ENCODE peak calls at places on chromosome 11, in five cellular contexts. One of them, this sample, is unnamed.
A peak's percentile ranks its signal among the peaks of the same experiment; 100 is the strongest.

GRCh38 chr11:46392421-46393230 is 1.1 kb upstream of the CHRM4 start:
- DNase-seq in thyroid gland: peak; percentile 86
- DNase-seq in IMR-90: peak; percentile 72
- DNase-seq in right lobe of liver: peak; percentile 94
- DNase-seq in heart left ventricle: peak; percentile 90
- DNase-seq in this sample: no peak

GRCh38 chr11:2569731-2570210 is 125.0 kb downstream of the KCNQ1 start:
- DNase-seq in thyroid gland: no peak
- DNase-seq in IMR-90: no peak
- DNase-seq in right lobe of liver: peak; percentile 51
- DNase-seq in heart left ventricle: peak; percentile 7
- DNase-seq in this sample: no peak

GRCh38 chr11:36328956-36329673 is 33.0 kb downstream of the PRR5L start:
- DNase-seq in thyroid gland: no peak
- DNase-seq in IMR-90: no peak
- DNase-seq in right lobe of liver: no peak
- DNase-seq in heart left ventricle: no peak
- DNase-seq in this sample: no peak

GRCh38 chr11:44621784-44622183 is 56.3 kb downstream of the CD82 start:
- DNase-seq in thyroid gland: no peak
- DNase-seq in IMR-90: no peak
- DNase-seq in right lobe of liver: peak; percentile 31
- DNase-seq in heart left ventricle: no peak
- DNase-seq in this sample: no peak

GRCh38 chr11:116916052-116916451 is 78.6 kb upstream of the APOA1 start:
- DNase-seq in thyroid gland: no peak
- DNase-seq in IMR-90: no peak
- DNase-seq in right lobe of liver: no peak
- DNase-seq in heart left ventricle: no peak
- DNase-seq in this sample: no peak

GRCh38 chr11:7965386-7965785 is at the start of gene NLRP10:
- DNase-seq in thyroid gland: no peak
- DNase-seq in IMR-90: peak; percentile 95
- DNase-seq in right lobe of liver: no peak
- DNase-seq in heart left ventricle: no peak
- DNase-seq in this sample: no peak

GRCh38 chr11:134086376-134086775 is 17.5 kb downstream of the JAM3 start:
- DNase-seq in thyroid gland: no peak
- DNase-seq in IMR-90: no peak
- DNase-seq in right lobe of liver: no peak
- DNase-seq in heart left ventricle: no peak
- DNase-seq in this sample: no peak

GRCh38 chr11:6253196-6253595 is 6.4 kb upstream of the CCKBR start:
- DNase-seq in thyroid gland: no peak
- DNase-seq in IMR-90: no peak
- DNase-seq in right lobe of liver: no peak
- DNase-seq in heart left ventricle: no peak
- DNase-seq in this sample: no peak

GRCh38 chr11:99234534-99234933 is 213.8 kb downstream of the CNTN5 start:
- DNase-seq in thyroid gland: no peak
- DNase-seq in IMR-90: no peak
- DNase-seq in right lobe of liver: no peak
- DNase-seq in heart left ventricle: no peak
- DNase-seq in this sample: no peak

GRCh38 chr11:82775736-82776346 is 42.2 kb upstream of the FAM181B start:
- DNase-seq in thyroid gland: no peak
- DNase-seq in IMR-90: peak; percentile 47
- DNase-seq in right lobe of liver: no peak
- DNase-seq in heart left ventricle: no peak
- DNase-seq in this sample: no peak

GRCh38 chr11:116606060-116606459 is 166.7 kb downstream of the BUD13 start:
- DNase-seq in thyroid gland: no peak
- DNase-seq in IMR-90: no peak
- DNase-seq in right lobe of liver: no peak
- DNase-seq in heart left ventricle: no peak
- DNase-seq in this sample: no peak

GRCh38 chr11:31720225-31720624 is 90.9 kb downstream of the PAX6 start:
- DNase-seq in thyroid gland: peak; percentile 5
- DNase-seq in IMR-90: no peak
- DNase-seq in right lobe of liver: no peak
- DNase-seq in heart left ventricle: no peak
- DNase-seq in this sample: no peak

GRCh38 chr11:115304774-115305472 is 199.3 kb downstream of the CADM1 start:
- DNase-seq in thyroid gland: no peak
- DNase-seq in IMR-90: no peak
- DNase-seq in right lobe of liver: no peak
- DNase-seq in heart left ventricle: no peak
- DNase-seq in this sample: no peak

GRCh38 chr11:115303304-115303703 is 200.9 kb downstream of the CADM1 start:
- DNase-seq in thyroid gland: no peak
- DNase-seq in IMR-90: no peak
- DNase-seq in right lobe of liver: no peak
- DNase-seq in heart left ventricle: no peak
- DNase-seq in this sample: no peak

GRCh38 chr11:115301029-115301428 is 203.2 kb downstream of the CADM1 start:
- DNase-seq in thyroid gland: no peak
- DNase-seq in IMR-90: peak; percentile 73
- DNase-seq in right lobe of liver: no peak
- DNase-seq in heart left ventricle: no peak
- DNase-seq in this sample: no peak

GRCh38 chr11:115306703-115307102 is 197.5 kb downstream of the CADM1 start:
- DNase-seq in thyroid gland: no peak
- DNase-seq in IMR-90: no peak
- DNase-seq in right lobe of liver: no peak
- DNase-seq in heart left ventricle: no peak
- DNase-seq in this sample: no peak

GRCh38 chr11:115303929-115304328 is 200.3 kb downstream of the CADM1 start:
- DNase-seq in thyroid gland: no peak
- DNase-seq in IMR-90: no peak
- DNase-seq in right lobe of liver: no peak
- DNase-seq in heart left ventricle: no peak
- DNase-seq in this sample: no peak
- H3K27me3 ChIP-seq in thyroid gland: no peaks in the 10 kb centered on the region
- H3K27me3 ChIP-seq in IMR-90: no peaks in the 10 kb centered on the region
- H3K27me3 ChIP-seq in right lobe of liver: no peaks in the 10 kb centered on the region
- H3K27me3 ChIP-seq in heart left ventricle: no peaks in the 10 kb centered on the region
- H3K27me3 ChIP-seq in this sample: no peaks in the 10 kb centered on the region

DNA sequence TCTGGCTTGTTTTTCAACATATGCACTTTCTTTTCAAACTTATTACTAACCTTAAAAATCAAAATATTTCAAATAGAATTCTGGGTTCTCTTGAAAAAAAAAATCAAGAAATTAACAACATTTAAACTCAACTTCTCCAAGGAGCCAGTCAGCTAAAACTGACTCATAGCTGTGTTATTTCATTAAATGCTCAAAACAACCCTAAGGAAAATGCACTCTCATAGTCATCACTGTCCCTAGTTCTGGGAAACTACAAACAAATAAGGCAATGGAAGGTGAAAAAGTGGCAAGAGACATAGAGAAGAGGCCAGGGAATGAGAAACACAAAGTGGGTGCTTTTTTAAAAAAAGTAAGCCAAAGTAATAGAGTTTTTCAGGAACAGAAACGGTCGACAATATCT is 4.1 kb upstream of the ARHGAP20 start:
- DNase-seq in thyroid gland: no peak
- DNase-seq in IMR-90: peak; percentile 77
- DNase-seq in right lobe of liver: no peak
- DNase-seq in heart left ventricle: no peak
- DNase-seq in this sample: no peak
- TF ChIP-seq CTCF in thyroid gland: no peak
- TF ChIP-seq CTCF in IMR-90: no peak
- TF ChIP-seq CTCF in right lobe of liver: no peak
- TF ChIP-seq CTCF in heart left ventricle: no peak
- TF ChIP-seq CTCF in this sample: no peak

GRCh38 chr11:68014157-68014965 is 4.2 kb downstream of the ALDH3B1 start:
- DNase-seq in thyroid gland: peak; percentile 47
- DNase-seq in IMR-90: peak; percentile 87
- DNase-seq in right lobe of liver: no peak
- DNase-seq in heart left ventricle: no peak
- DNase-seq in this sample: peak; percentile 80
- H3K4me1 ChIP-seq in thyroid gland: peaks cover 61% of the 10 kb centered on the region
- H3K4me1 ChIP-seq in IMR-90: peaks cover 43% of the 10 kb centered on the region
- H3K4me1 ChIP-seq in right lobe of liver: no peaks in the 10 kb centered on the region
- H3K4me1 ChIP-seq in heart left ventricle: peaks cover 27% of the 10 kb centered on the region
- H3K4me1 ChIP-seq in this sample: peaks cover 31% of the 10 kb centered on the region

GRCh38 chr11:14973621-14974020 is 1.5 kb upstream of the CALCA start:
- DNase-seq in thyroid gland: peak; percentile 8
- DNase-seq in IMR-90: peak; percentile 4
- DNase-seq in right lobe of liver: no peak
- DNase-seq in heart left ventricle: peak; percentile 23
- DNase-seq in this sample: no peak

GRCh38 chr11:14971865-14972580 is at the start of gene CALCA:
- DNase-seq in thyroid gland: no peak
- DNase-seq in IMR-90: no peak
- DNase-seq in right lobe of liver: peak; percentile 61
- DNase-seq in heart left ventricle: peak; percentile 23
- DNase-seq in this sample: no peak

GRCh38 chr11:14972581-14973490 is 685 bp upstream of the CALCA start:
- DNase-seq in thyroid gland: no peak
- DNase-seq in IMR-90: no peak
- DNase-seq in right lobe of liver: no peak
- DNase-seq in heart left ventricle: no peak
- DNase-seq in this sample: no peak

GRCh38 chr11:14967581-14968214 is 4.5 kb downstream of the CALCA start:
- DNase-seq in thyroid gland: no peak
- DNase-seq in IMR-90: no peak
- DNase-seq in right lobe of liver: no peak
- DNase-seq in heart left ventricle: no peak
- DNase-seq in this sample: no peak

DNA sequence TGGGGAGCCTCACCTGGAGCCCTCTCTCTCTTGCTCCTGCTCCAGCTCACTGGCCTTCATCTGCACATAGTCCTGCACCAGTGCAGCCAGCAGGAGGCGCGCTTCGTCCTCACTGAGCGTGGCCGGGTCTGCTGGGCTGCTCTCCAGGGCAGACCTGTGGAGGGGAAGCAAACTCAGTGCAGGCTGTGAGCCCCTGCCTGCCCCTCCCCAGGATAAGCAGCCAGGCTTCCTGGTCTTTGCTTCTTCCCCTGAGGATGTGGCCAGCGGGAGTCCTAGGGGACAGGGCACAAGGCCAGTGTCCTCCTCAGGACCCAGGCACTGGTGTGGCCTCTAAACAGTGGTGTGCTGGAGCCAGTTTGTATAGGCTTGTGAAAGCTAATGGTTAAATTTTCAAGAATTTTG is 2.2 kb downstream of the CALCA start:
- DNase-seq in thyroid gland: peak; percentile 39
- DNase-seq in IMR-90: peak; percentile 7
- DNase-seq in right lobe of liver: peak; percentile 63
- DNase-seq in heart left ventricle: peak; percentile 24
- DNase-seq in this sample: no peak
- H3K27me3 ChIP-seq in thyroid gland: peaks cover 14% of the 10 kb centered on the region
- H3K27me3 ChIP-seq in IMR-90: peaks cover 52% of the 10 kb centered on the region
- H3K27me3 ChIP-seq in right lobe of liver: peaks cover 4% of the 10 kb centered on the region
- H3K27me3 ChIP-seq in heart left ventricle: peaks cover 64% of the 10 kb centered on the region
- H3K27me3 ChIP-seq in this sample: peaks cover 7% of the 10 kb centered on the region

GRCh38 chr11:118491041-118491440 is 36.2 kb upstream of the TTC36 start:
- DNase-seq in thyroid gland: no peak
- DNase-seq in IMR-90: no peak
- DNase-seq in right lobe of liver: no peak
- DNase-seq in heart left ventricle: no peak
- DNase-seq in this sample: no peak

GRCh38 chr11:118488480-118489109 is 38.7 kb upstream of the TTC36 start:
- DNase-seq in thyroid gland: peak; percentile 69
- DNase-seq in IMR-90: peak; percentile 83
- DNase-seq in right lobe of liver: peak; percentile 58
- DNase-seq in heart left ventricle: peak; percentile 36
- DNase-seq in this sample: no peak

GRCh38 chr11:118484405-118484804 is 42.9 kb upstream of the TTC36 start:
- DNase-seq in thyroid gland: no peak
- DNase-seq in IMR-90: no peak
- DNase-seq in right lobe of liver: no peak
- DNase-seq in heart left ventricle: no peak
- DNase-seq in this sample: no peak

DNA sequence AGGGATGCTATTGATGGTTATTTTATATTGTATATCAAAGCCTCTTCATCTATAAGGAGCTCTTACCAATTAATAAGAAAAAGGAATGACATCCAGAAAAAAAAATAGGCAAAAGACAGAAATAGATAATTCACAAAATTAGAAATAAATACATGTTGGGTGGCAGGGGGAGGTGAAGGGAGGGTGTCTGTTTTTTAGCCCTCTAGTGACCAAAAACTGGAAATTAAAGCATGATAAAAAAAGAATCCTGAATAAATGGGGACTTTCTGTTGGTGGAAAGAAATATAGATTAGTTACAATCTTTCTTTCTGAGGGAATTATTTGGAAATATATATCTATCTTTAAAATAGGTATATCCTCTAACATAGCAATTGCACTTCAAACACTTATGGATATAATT is 42.0 kb upstream of the TTC36 start:
- DNase-seq in thyroid gland: no peak
- DNase-seq in IMR-90: no peak
- DNase-seq in right lobe of liver: no peak
- DNase-seq in heart left ventricle: no peak
- DNase-seq in this sample: no peak
- TF ChIP-seq CTCF in thyroid gland: no peak
- TF ChIP-seq CTCF in IMR-90: no peak
- TF ChIP-seq CTCF in right lobe of liver: peak; percentile 21
- TF ChIP-seq CTCF in heart left ventricle: no peak
- TF ChIP-seq CTCF in this sample: no peak

GRCh38 chr11:70881948-70882715 is 370.2 kb downstream of the SHANK2 start:
- DNase-seq in thyroid gland: no peak
- DNase-seq in IMR-90: no peak
- DNase-seq in right lobe of liver: no peak
- DNase-seq in heart left ventricle: no peak
- DNase-seq in this sample: no peak

GRCh38 chr11:70885281-70885680 is 367.1 kb downstream of the SHANK2 start:
- DNase-seq in thyroid gland: no peak
- DNase-seq in IMR-90: no peak
- DNase-seq in right lobe of liver: no peak
- DNase-seq in heart left ventricle: no peak
- DNase-seq in this sample: no peak

GRCh38 chr11:70883973-70884688 is 368.2 kb downstream of the SHANK2 start:
- DNase-seq in thyroid gland: no peak
- DNase-seq in IMR-90: no peak
- DNase-seq in right lobe of liver: no peak
- DNase-seq in heart left ventricle: peak; percentile 56
- DNase-seq in this sample: no peak

GRCh38 chr11:70882716-70883085 is 369.7 kb downstream of the SHANK2 start:
- DNase-seq in thyroid gland: no peak
- DNase-seq in IMR-90: no peak
- DNase-seq in right lobe of liver: no peak
- DNase-seq in heart left ventricle: no peak
- DNase-seq in this sample: no peak

GRCh38 chr11:70883323-70883940 is 368.9 kb downstream of the SHANK2 start:
- DNase-seq in thyroid gland: no peak
- DNase-seq in IMR-90: no peak
- DNase-seq in right lobe of liver: no peak
- DNase-seq in heart left ventricle: no peak
- DNase-seq in this sample: no peak
- H3K4me1 ChIP-seq in thyroid gland: no peaks in the 10 kb centered on the region
- H3K4me1 ChIP-seq in IMR-90: no peaks in the 10 kb centered on the region
- H3K4me1 ChIP-seq in right lobe of liver: no peaks in the 10 kb centered on the region
- H3K4me1 ChIP-seq in heart left ventricle: no peaks in the 10 kb centered on the region
- H3K4me1 ChIP-seq in this sample: no peaks in the 10 kb centered on the region